ENCODE peak calls at places on chromosome 14, in four cellular contexts. G, R, H and Y are unnamed samples.

GRCh38 chr14:32201816-32202467 is at the start of gene RNU6-7:
- DNase-seq in H (peak; percentile 61), G (no peak), R (no peak), Y (no peak)

GRCh38 chr14:32444262-32444661 is 115.2 kb downstream of the AKAP6 start:
- DNase-seq in G (no peak), R (no peak), H (no peak), Y (no peak)

GRCh38 chr14:54299393-54300363 is 97.1 kb upstream of the CDKN3 start:
- DNase-seq in H (peak; percentile 28), R (no peak), G (no peak), Y (no peak)

GRCh38 chr14:81310606-81311005 is 89.5 kb downstream of the STON2 start:
- DNase-seq in H (no peak), G (no peak), R (no peak), Y (no peak)

GRCh38 chr14:72894623-72895378 is 900 bp upstream of the DPF3 start:
- DNase-seq in G (no peak), R (peak; percentile 37), H (no peak), Y (peak; percentile 57)

GRCh38 chr14:54815531-54815930 is 87.1 kb downstream of the GCH1 start:
- DNase-seq in H (no peak), G (no peak), R (no peak), Y (no peak)

GRCh38 chr14:65846469-65846868 is 433.9 kb downstream of the FUT8 start:
- DNase-seq in R (no peak), G (no peak), H (no peak), Y (no peak)

GRCh38 chr14:55267816-55268215 is 3.4 kb upstream of the FBXO34 start:
- DNase-seq in G (no peak), H (no peak), R (no peak), Y (no peak)

GRCh38 chr14:71555654-71556559 is 376.3 kb upstream of the RGS6 start:
- DNase-seq in R (no peak), H (peak; percentile 4), G (peak; percentile 98), Y (no peak)

GRCh38 chr14:94439453-94440057 is 13.0 kb downstream of the SERPINA11 start:
- DNase-seq in H (no peak), R (no peak), G (no peak), Y (no peak)

GRCh38 chr14:102581193-102581592 is 11.3 kb upstream of the RCOR1 start:
- DNase-seq in G (no peak), R (no peak), H (no peak), Y (no peak)

GRCh38 chr14:74065746-74066575 is 18.3 kb downstream of the ALDH6A1 start:
- DNase-seq in R (no peak), H (no peak), G (no peak), Y (no peak)

GRCh38 chr14:68795602-68796417 is 2.9 kb upstream of the ZFP36L1 start:
- DNase-seq in H (peak; percentile 70), R (peak; percentile 76), G (no peak), Y (peak; percentile 79)

GRCh38 chr14:72736348-72736747 is 157.6 kb downstream of the DPF3 start:
- DNase-seq in H (peak; percentile 46), G (no peak), R (peak; percentile 60), Y (no peak)

GRCh38 chr14:61152851-61153364 is 128.2 kb downstream of the TMEM30B start:
- DNase-seq in R (no peak), G (no peak), H (peak; percentile 23), Y (no peak)

GRCh38 chr14:39859314-39859713 is 427.1 kb upstream of the FBXO33 start:
- DNase-seq in G (no peak), H (no peak), R (no peak), Y (no peak)

GRCh38 chr14:33120966-33121365 is 182.3 kb downstream of the NPAS3 start:
- DNase-seq in H (no peak), R (no peak), G (no peak), Y (no peak)

GRCh38 chr14:102424520-102424919 is 61.8 kb downstream of the TECPR2 start:
- DNase-seq in H (no peak), R (no peak), G (no peak), Y (no peak)

GRCh38 chr14:90783344-90783743 is 32.9 kb downstream of the TTC7B start:
- DNase-seq in R (no peak), H (no peak), G (no peak), Y (no peak)

GRCh38 chr14:93067088-93067487 is 48.6 kb downstream of the ITPK1 start:
- DNase-seq in H (no peak), R (no peak), G (no peak), Y (no peak)
- TF ChIP-seq FOXK2 in H (no peak), R (no peak), G (no peak), Y (no peak)

GRCh38 chr14:88129306-88130056 is 124.5 kb downstream of the GPR65 start:
- DNase-seq in R (no peak), H (no peak), G (no peak), Y (no peak)
- TF ChIP-seq FOXM1 in R (no peak), H (no peak), G (no peak), Y (no peak)

DNA sequence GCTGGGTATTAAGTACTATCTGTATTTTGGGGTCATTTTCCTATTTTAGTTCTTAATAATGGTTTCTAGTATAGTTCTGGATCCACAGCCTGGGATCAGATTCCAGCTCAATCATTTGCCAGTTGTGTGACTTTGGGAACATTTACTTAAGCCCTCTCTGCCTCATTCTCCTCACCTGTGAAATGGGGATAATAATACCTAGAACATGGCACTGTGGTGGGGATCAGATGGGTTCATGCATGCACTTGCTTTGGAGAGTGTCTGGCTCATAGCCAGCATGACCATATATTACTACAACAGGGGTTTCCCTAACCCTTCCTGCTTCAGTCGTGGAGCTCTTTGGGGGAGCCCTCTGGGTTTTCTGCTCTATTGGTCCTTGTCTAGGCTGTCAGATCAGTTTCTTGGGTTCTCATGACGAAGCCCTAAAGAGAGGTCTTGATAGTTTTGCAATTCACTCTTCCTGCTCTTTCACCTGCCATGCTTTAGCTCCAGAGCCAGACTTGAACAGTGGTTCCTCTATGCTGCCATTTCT is 34.1 kb upstream of the SMOC1 start:
- DNase-seq in H (no peak), R (no peak), G (no peak), Y (no peak)
- TF ChIP-seq FOXK2 in H (no peak), R (no peak), G (no peak), Y (no peak)

GRCh38 chr14:67331368-67332125 is 28.1 kb downstream of the ATP6V1D start:
- DNase-seq in G (no peak), R (no peak), H (no peak), Y (no peak)
- TF ChIP-seq FOXM1 in G (no peak), R (no peak), H (no peak), Y (no peak)

GRCh38 chr14:23539209-23539866 is 12.2 kb downstream of the ZFHX2 start:
- DNase-seq in H (peak; percentile 86), G (no peak), R (peak; percentile 70), Y (peak; percentile 81)

GRCh38 chr14:23537351-23538048 is 14.1 kb downstream of the ZFHX2 start:
- DNase-seq in H (no peak), R (no peak), G (no peak), Y (no peak)

GRCh38 chr14:23538785-23539184 is 12.8 kb downstream of the ZFHX2 start:
- DNase-seq in G (no peak), R (no peak), H (no peak), Y (no peak)

GRCh38 chr14:23536494-23536893 is 15.1 kb downstream of the ZFHX2 start:
- DNase-seq in H (no peak), R (no peak), G (no peak), Y (no peak)

GRCh38 chr14:23538049-23538718 is 13.4 kb downstream of the ZFHX2 start:
- DNase-seq in H (no peak), G (no peak), R (no peak), Y (no peak)
- TF ChIP-seq FOXK2 in H (no peak), G (no peak), R (no peak), Y (no peak)

GRCh38 chr14:50756300-50756699 is 74.7 kb downstream of the NIN start:
- DNase-seq in H (no peak), G (no peak), R (no peak), Y (no peak)
- TF ChIP-seq FOXM1 in H (no peak), G (no peak), R (no peak), Y (no peak)

GRCh38 chr14:97002454-97002853 is 205.3 kb downstream of the VRK1 start:
- DNase-seq in R (no peak), G (no peak), H (no peak), Y (no peak)
- TF ChIP-seq FOXK2 in R (no peak), G (no peak), H (no peak), Y (no peak)

GRCh38 chr14:64208981-64209380 is 85.2 kb downstream of the ESR2 start:
- DNase-seq in G (no peak), R (no peak), H (no peak), Y (no peak)

GRCh38 chr14:64212666-64213065 is 81.5 kb downstream of the ESR2 start:
- DNase-seq in G (no peak), H (no peak), R (no peak), Y (no peak)

GRCh38 chr14:64208261-64208660 is 85.9 kb downstream of the ESR2 start:
- DNase-seq in G (no peak), H (no peak), R (no peak), Y (no peak)

GRCh38 chr14:64210211-64210610 is 84.0 kb downstream of the ESR2 start:
- DNase-seq in H (no peak), R (no peak), G (no peak), Y (no peak)

GRCh38 chr14:64209428-64210165 is 84.6 kb downstream of the ESR2 start:
- DNase-seq in G (peak; percentile 48), R (no peak), H (no peak), Y (no peak)
- TF ChIP-seq FOXM1 in G (no peak), R (no peak), H (no peak), Y (no peak)

DNA sequence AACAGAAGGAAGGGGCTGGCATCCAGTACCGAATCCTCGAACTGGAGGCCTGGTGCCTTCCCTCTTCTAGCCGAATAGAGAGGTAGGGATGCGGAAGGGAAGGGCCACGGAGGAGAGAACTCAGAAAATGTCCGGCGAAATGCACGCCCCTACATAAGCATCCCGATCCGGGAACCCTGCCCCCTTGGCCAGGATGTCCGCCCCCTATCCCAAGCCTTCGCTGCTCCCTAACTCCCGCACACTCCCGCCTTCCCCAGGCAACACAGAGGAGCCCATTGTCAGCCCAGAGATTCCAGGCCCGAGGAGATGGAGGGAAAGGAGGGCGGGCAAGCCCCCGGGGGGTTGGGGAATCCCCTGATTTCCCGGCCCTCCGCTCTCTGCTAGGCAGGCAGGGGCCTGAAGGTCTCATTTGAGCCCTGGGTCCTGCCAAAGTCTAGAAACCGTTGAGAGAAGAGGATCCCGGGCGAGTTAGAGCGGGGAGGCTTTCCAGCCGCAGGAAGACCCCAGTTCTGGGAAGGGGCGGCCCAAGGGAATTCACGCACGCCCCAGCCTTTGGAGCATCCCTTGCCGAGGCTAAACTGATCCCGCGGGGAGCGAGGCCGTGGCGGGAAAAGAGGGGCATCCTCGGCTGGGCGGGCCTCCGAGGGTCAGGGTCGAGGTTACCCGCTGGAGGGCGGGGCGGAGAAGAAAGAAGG is 569 bp upstream of the ARHGEF40 start:
- DNase-seq in R (no peak), G (no peak), H (peak; percentile 85), Y (no peak)
- TF ChIP-seq FOXK2 in R (no peak), G (no peak), H (no peak), Y (no peak)